ENCODE peak calls at places on chromosome 17, in four cellular contexts. One of them, this sample, is unnamed.

GRCh38 chr17:74117087-74117486 is 86.4 kb upstream of the RPL38 start:
- DNase-seq in pons: no peak
- DNase-seq in ureter: no peak
- DNase-seq in A549: no peak
- DNase-seq in this sample: peak; percentile 32

GRCh38 chr17:297758-298157 is 54.8 kb downstream of the RPH3AL start:
- DNase-seq in pons: no peak
- DNase-seq in ureter: no peak
- DNase-seq in A549: no peak
- DNase-seq in this sample: peak; percentile 78

GRCh38 chr17:72515291-72516065 is 394.7 kb downstream of the SOX9 start:
- DNase-seq in pons: no peak
- DNase-seq in ureter: no peak
- DNase-seq in A549: no peak
- DNase-seq in this sample: no peak

GRCh38 chr17:70033165-70033564 is 41.9 kb upstream of the KCNJ16 start:
- DNase-seq in pons: no peak
- DNase-seq in ureter: no peak
- DNase-seq in A549: no peak
- DNase-seq in this sample: no peak

GRCh38 chr17:6392609-6393367 is 42.1 kb downstream of the AIPL1 start:
- DNase-seq in pons: no peak
- DNase-seq in ureter: no peak
- DNase-seq in A549: no peak
- DNase-seq in this sample: no peak

GRCh38 chr17:34763727-34764665 is 184.6 kb downstream of the TMEM132E start:
- DNase-seq in pons: no peak
- DNase-seq in ureter: no peak
- DNase-seq in A549: no peak
- DNase-seq in this sample: peak; percentile 45

GRCh38 chr17:80981062-80981902 is 10.4 kb upstream of the CHMP6 start:
- DNase-seq in pons: no peak
- DNase-seq in ureter: no peak
- DNase-seq in A549: no peak
- DNase-seq in this sample: no peak

GRCh38 chr17:50768348-50768761 is 1.0 kb upstream of the ANKRD40CL start:
- DNase-seq in pons: no peak
- DNase-seq in ureter: peak; percentile 83
- DNase-seq in A549: peak; percentile 86
- DNase-seq in this sample: peak; percentile 67

GRCh38 chr17:78423961-78424747 is 45.7 kb downstream of the PGS1 start:
- DNase-seq in pons: no peak
- DNase-seq in ureter: no peak
- DNase-seq in A549: no peak
- DNase-seq in this sample: no peak

GRCh38 chr17:64653325-64653984 is 8.7 kb downstream of the SMURF2 start:
- DNase-seq in pons: no peak
- DNase-seq in ureter: no peak
- DNase-seq in A549: no peak
- DNase-seq in this sample: no peak

GRCh38 chr17:45038771-45039634 is 12.4 kb downstream of the DCAKD start:
- DNase-seq in pons: no peak
- DNase-seq in ureter: peak; percentile 63
- DNase-seq in A549: no peak
- DNase-seq in this sample: no peak

GRCh38 chr17:65409381-65409780 is 152.1 kb downstream of the AXIN2 start:
- DNase-seq in pons: no peak
- DNase-seq in ureter: no peak
- DNase-seq in A549: no peak
- DNase-seq in this sample: no peak

GRCh38 chr17:58913552-58913951 is 157.9 kb downstream of the PPM1E start:
- DNase-seq in pons: no peak
- DNase-seq in ureter: no peak
- DNase-seq in A549: no peak
- DNase-seq in this sample: no peak

GRCh38 chr17:32258383-32259121 is 7.1 kb upstream of the RHBDL3 start:
- DNase-seq in pons: no peak
- DNase-seq in ureter: no peak
- DNase-seq in A549: no peak
- DNase-seq in this sample: peak; percentile 41

GRCh38 chr17:9958586-9959281 is 53.7 kb upstream of the RCVRN start:
- DNase-seq in pons: no peak
- DNase-seq in ureter: no peak
- DNase-seq in A549: no peak
- DNase-seq in this sample: peak; percentile 81

GRCh38 chr17:35748979-35749378 is 4.1 kb downstream of the GAS2L2 start:
- DNase-seq in pons: no peak
- DNase-seq in ureter: no peak
- DNase-seq in A549: no peak
- DNase-seq in this sample: no peak

GRCh38 chr17:66469088-66469442 is 166.7 kb downstream of the PRKCA start:
- DNase-seq in pons: no peak
- DNase-seq in ureter: no peak
- DNase-seq in A549: no peak
- DNase-seq in this sample: no peak

GRCh38 chr17:44223574-44224046 is 4.1 kb upstream of the UBTF start:
- DNase-seq in pons: no peak
- DNase-seq in ureter: no peak
- DNase-seq in A549: no peak
- DNase-seq in this sample: no peak

GRCh38 chr17:65785109-65785508 is 223.7 kb upstream of the AXIN2 start:
- DNase-seq in pons: peak; percentile 26
- DNase-seq in ureter: no peak
- DNase-seq in A549: peak; percentile 93
- DNase-seq in this sample: no peak

GRCh38 chr17:7107012-7107754 is 7.4 kb downstream of the ASGR2 start:
- DNase-seq in pons: no peak
- DNase-seq in ureter: no peak
- DNase-seq in A549: no peak
- DNase-seq in this sample: no peak

GRCh38 chr17:9202572-9202971 is 181.3 kb downstream of the NTN1 start:
- DNase-seq in pons: no peak
- DNase-seq in ureter: no peak
- DNase-seq in A549: no peak
- DNase-seq in this sample: no peak

GRCh38 chr17:35257080-35257701 is 14.3 kb downstream of the SLFN5 start:
- DNase-seq in pons: no peak
- DNase-seq in ureter: peak; percentile 82
- DNase-seq in A549: peak; percentile 89
- DNase-seq in this sample: no peak

GRCh38 chr17:35947156-35947585 is 3.7 kb upstream of the LYZL6 start:
- DNase-seq in pons: peak; percentile 36
- DNase-seq in ureter: peak; percentile 59
- DNase-seq in A549: peak; percentile 75
- DNase-seq in this sample: no peak

GRCh38 chr17:36506249-36506826 is 19.9 kb downstream of the ZNHIT3 start:
- DNase-seq in pons: no peak
- DNase-seq in ureter: no peak
- DNase-seq in A549: no peak
- DNase-seq in this sample: no peak

GRCh38 chr17:44091200-44091997 is 20.9 kb downstream of the G6PC3 start:
- DNase-seq in pons: no peak
- DNase-seq in ureter: no peak
- DNase-seq in A549: no peak
- DNase-seq in this sample: no peak

GRCh38 chr17:44539664-44540063 is 17.6 kb upstream of the FZD2 start:
- DNase-seq in pons: no peak
- DNase-seq in ureter: no peak
- DNase-seq in A549: no peak
- DNase-seq in this sample: no peak

GRCh38 chr17:48498168-48498840 is 32.5 kb downstream of the HOXB1 start:
- DNase-seq in pons: no peak
- DNase-seq in ureter: peak; percentile 50
- DNase-seq in A549: no peak
- DNase-seq in this sample: no peak

GRCh38 chr17:64061157-64061898 is 40.9 kb upstream of the ICAM2 start:
- DNase-seq in pons: no peak
- DNase-seq in ureter: no peak
- DNase-seq in A549: no peak
- DNase-seq in this sample: no peak

GRCh38 chr17:29590979-29591736 is 1.7 kb upstream of the GIT1 start:
- DNase-seq in pons: no peak
- DNase-seq in ureter: no peak
- DNase-seq in A549: peak; percentile 92
- DNase-seq in this sample: peak; percentile 93

GRCh38 chr17:4509402-4509801 is 10.7 kb downstream of the SPNS2 start:
- DNase-seq in pons: no peak
- DNase-seq in ureter: no peak
- DNase-seq in A549: no peak
- DNase-seq in this sample: no peak

GRCh38 chr17:13909901-13910519 is 159.3 kb upstream of the COX10 start:
- DNase-seq in pons: no peak
- DNase-seq in ureter: no peak
- DNase-seq in A549: no peak
- DNase-seq in this sample: no peak

GRCh38 chr17:57783338-57783742 is 38.2 kb upstream of the CCDC182 start:
- DNase-seq in pons: peak; percentile 42
- DNase-seq in ureter: peak; percentile 67
- DNase-seq in A549: peak; percentile 66
- DNase-seq in this sample: peak; percentile 88

GRCh38 chr17:62869885-62870580 is 61.9 kb upstream of the MARCHF10 start:
- DNase-seq in pons: no peak
- DNase-seq in ureter: no peak
- DNase-seq in A549: peak; percentile 36
- DNase-seq in this sample: no peak

GRCh38 chr17:74979408-74980146 is 7.0 kb upstream of the HID1 start:
- DNase-seq in pons: no peak
- DNase-seq in ureter: no peak
- DNase-seq in A549: no peak
- DNase-seq in this sample: no peak

GRCh38 chr17:28951428-28951990 is at the start of gene PHF12:
- DNase-seq in pons: peak; percentile 100
- DNase-seq in ureter: peak; percentile 100
- DNase-seq in A549: peak; percentile 100
- DNase-seq in this sample: peak; percentile 100

GRCh38 chr17:50806141-50806643 is 29.2 kb upstream of the WFIKKN2 start:
- DNase-seq in pons: no peak
- DNase-seq in ureter: peak; percentile 53
- DNase-seq in A549: peak; percentile 32
- DNase-seq in this sample: no peak

GRCh38 chr17:28901866-28902818 is 737 bp downstream of the DHRS13 start:
- DNase-seq in pons: no peak
- DNase-seq in ureter: no peak
- DNase-seq in A549: peak; percentile 40
- DNase-seq in this sample: no peak

GRCh38 chr17:39738568-39738901 is 797 bp downstream of the GRB7 start:
- DNase-seq in pons: no peak
- DNase-seq in ureter: no peak
- DNase-seq in A549: peak; percentile 71
- DNase-seq in this sample: no peak